ENCODE peak calls at places on chromosomes 12 and 14, in four cellular contexts. G, Z, C and S are unnamed samples.

GRCh38 chr14:96264850-96265249 is 8.8 kb downstream of the BDKRB1 start:
- DNase-seq in Z (no peak), G (no peak), C (no peak), S (no peak)

GRCh38 chr12:76123301-76124212 is 39.1 kb upstream of the NAP1L1 start:
- DNase-seq in C (no peak), Z (no peak), G (no peak), S (no peak)

GRCh38 chr12:8996682-8997405 is 7.5 kb downstream of the KLRG1 start:
- DNase-seq in G (no peak), Z (no peak), C (no peak), S (no peak)

GRCh38 chr12:120834489-120835303 is 69.5 kb downstream of the SPPL3 start:
- DNase-seq in C (no peak), Z (no peak), G (no peak), S (no peak)

GRCh38 chr14:74501691-74502090 is 8.1 kb downstream of the ISCA2 start:
- DNase-seq in G (no peak), C (no peak), Z (no peak), S (no peak)

GRCh38 chr12:52119398-52120254 is 40.1 kb downstream of the SMIM41 start:
- DNase-seq in G (no peak), Z (no peak), C (no peak), S (no peak)

GRCh38 chr14:101705733-101706508 is 55.6 kb upstream of the PPP2R5C start:
- DNase-seq in Z (peak; percentile 67), C (no peak), G (peak; percentile 51), S (peak; percentile 80)

GRCh38 chr12:102571889-102572288 is 91.5 kb upstream of the IGF1 start:
- DNase-seq in C (no peak), G (no peak), Z (no peak), S (no peak)

GRCh38 chr14:82667501-82667900 is 1133.8 kb upstream of the SEL1L start:
- DNase-seq in G (no peak), Z (no peak), C (no peak), S (no peak)

GRCh38 chr14:63713765-63714164 is 14.1 kb downstream of the SGPP1 start:
- DNase-seq in G (no peak), Z (no peak), C (no peak), S (no peak)

GRCh38 chr12:55743967-55744931 is 1.3 kb downstream of the GDF11 start:
- DNase-seq in C (no peak), Z (no peak), G (no peak), S (no peak)

GRCh38 chr14:99955826-99956455 is 109.3 kb upstream of the EVL start:
- DNase-seq in C (no peak), Z (no peak), G (no peak), S (no peak)

GRCh38 chr12:52025301-52026172 is 18.8 kb downstream of the TAMALIN start:
- DNase-seq in G (peak; percentile 83), Z (peak; percentile 82), C (peak; percentile 89), S (peak; percentile 87)

GRCh38 chr12:92064420-92064819 is 81.2 kb downstream of the BTG1 start:
- DNase-seq in G (no peak), Z (no peak), C (no peak), S (no peak)

GRCh38 chr12:15192721-15193120 is 28.5 kb downstream of the RERG start:
- DNase-seq in G (no peak), C (no peak), Z (no peak), S (no peak)

GRCh38 chr12:6748761-6749160 is 4.2 kb downstream of the MLF2 start:
- DNase-seq in Z (no peak), C (no peak), G (no peak), S (no peak)

GRCh38 chr12:113932411-113933196 is 33.5 kb downstream of the RBM19 start:
- DNase-seq in Z (peak; percentile 30), G (no peak), C (no peak), S (peak; percentile 43)

GRCh38 chr12:8664228-8664963 is 1.8 kb upstream of the MFAP5 start:
- DNase-seq in C (no peak), Z (peak; percentile 77), G (no peak), S (peak; percentile 71)

GRCh38 chr12:122834229-122834920 is 882 bp upstream of the HIP1R start:
- DNase-seq in C (peak; percentile 27), Z (no peak), G (no peak), S (no peak)

GRCh38 chr12:103331643-103332042 is 164.1 kb downstream of the C12orf42 start:
- DNase-seq in G (no peak), C (no peak), Z (no peak), S (no peak)

GRCh38 chr12:5232291-5232690 is 188.6 kb downstream of the KCNA5 start:
- DNase-seq in C (no peak), Z (no peak), G (no peak), S (no peak)

GRCh38 chr12:93536111-93536765 is 36.2 kb upstream of the SOCS2 start:
- DNase-seq in Z (no peak), C (no peak), G (no peak), S (no peak)

GRCh38 chr14:57560681-57561080 is 67.0 kb upstream of the CCDC198 start:
- DNase-seq in G (no peak), C (no peak), Z (no peak), S (no peak)

GRCh38 chr14:36505892-36506731 is 13.9 kb downstream of the NKX2-1 start:
- DNase-seq in Z (no peak), G (no peak), C (no peak), S (no peak)

GRCh38 chr14:104130974-104131651 is 7.3 kb upstream of the KIF26A start:
- DNase-seq in G (no peak), Z (peak; percentile 18), C (peak; percentile 61), S (peak; percentile 66)

GRCh38 chr14:50795909-50796308 is 35.1 kb downstream of the NIN start:
- DNase-seq in G (no peak), Z (no peak), C (no peak), S (no peak)

GRCh38 chr12:93252221-93252620 is 125.5 kb upstream of the NUDT4 start:
- DNase-seq in G (no peak), Z (no peak), C (no peak), S (no peak)

GRCh38 chr14:90759370-90760054 is 56.7 kb downstream of the TTC7B start:
- DNase-seq in G (no peak), C (no peak), Z (no peak), S (no peak)

GRCh38 chr14:65312859-65313258 is 99.7 kb upstream of the FUT8 start:
- DNase-seq in G (no peak), C (no peak), Z (no peak), S (no peak)

GRCh38 chr14:92449404-92449975 is 64.1 kb upstream of the RIN3 start:
- DNase-seq in C (no peak), Z (no peak), G (no peak), S (no peak)

GRCh38 chr12:103929909-103930786 is at the start of gene HSP90B1:
- DNase-seq in Z (peak; percentile 99), C (peak; percentile 100), G (peak; percentile 99), S (peak; percentile 100)

GRCh38 chr12:62210422-62210821 is 49.8 kb upstream of the USP15 start:
- DNase-seq in C (peak; percentile 40), Z (peak; percentile 18), G (no peak), S (no peak)

GRCh38 chr12:48969847-48970701 is 1.5 kb downstream of the WNT10B start:
- DNase-seq in C (no peak), Z (no peak), G (no peak), S (peak; percentile 34)

GRCh38 chr14:104979758-104980591 is 1.8 kb upstream of the AHNAK2 start:
- DNase-seq in Z (peak; percentile 78), G (no peak), C (no peak), S (peak; percentile 72)

GRCh38 chr12:19474147-19474546 is 34.9 kb downstream of the AEBP2 start:
- DNase-seq in C (no peak), G (no peak), Z (no peak), S (no peak)

GRCh38 chr12:13234045-13234641 is 37.6 kb downstream of the EMP1 start:
- DNase-seq in Z (no peak), C (peak; percentile 58), G (peak; percentile 21), S (peak; percentile 48)